ENCODE peak calls at places on chromosomes 5 and 9, in nine cellular contexts. C is lung microvascular endothelial cell, I is left ventricle myocardium superior, B is EH, W is brain microvascular endothelial cell, H is ELR, U is NCI-H1092, O is activated T-cell treated with anti-CD3 and anti-CD28 coated beads for 24 hours, L is HTR-8/SVneo. S is an unnamed sample.

GRCh38 chr9:12968093-12968492 is 193.3 kb downstream of the LURAP1L start:
- DNase-seq in I (no peak), L (no peak), W (peak; percentile 28), B (no peak), H (no peak), U (no peak), O (no peak), C (no peak), S (no peak)

GRCh38 chr9:87447547-87448432 is 49.9 kb upstream of the DAPK1 start:
- DNase-seq in W (no peak), L (no peak), I (no peak), U (peak; percentile 68), O (no peak), H (no peak), C (no peak), B (no peak), S (no peak)

GRCh38 chr9:107213561-107214028 is 69.5 kb upstream of the RAD23B start:
- DNase-seq in L (peak; percentile 81), U (no peak), O (peak; percentile 19), I (no peak), B (peak; percentile 98), C (peak; percentile 31), W (peak; percentile 94), H (peak; percentile 95), S (peak; percentile 99)

GRCh38 chr9:88087906-88088305 is 50.4 kb downstream of the SPATA31C2 start:
- DNase-seq in I (no peak), W (no peak), H (no peak), U (no peak), L (no peak), C (no peak), B (no peak), O (no peak), S (no peak)

GRCh38 chr5:77129386-77129785 is 42.3 kb upstream of the ZBED3 start:
- DNase-seq in H (peak; percentile 62), L (peak; percentile 41), W (peak; percentile 39), U (no peak), C (peak; percentile 71), O (no peak), I (no peak), B (peak; percentile 54), S (peak; percentile 25)

GRCh38 chr5:157328277-157328912 is 62.5 kb downstream of the CYFIP2 start:
- DNase-seq in L (peak; percentile 88), I (peak; percentile 68), U (peak; percentile 32), H (peak; percentile 86), O (peak; percentile 51), C (peak; percentile 86), B (peak; percentile 84), W (peak; percentile 80), S (peak; percentile 83)

GRCh38 chr9:79896390-79896789 is 324.6 kb downstream of the TLE4 start:
- DNase-seq in I (no peak), L (peak; percentile 35), C (no peak), W (no peak), H (peak; percentile 45), U (no peak), B (peak; percentile 87), O (no peak), S (no peak)

GRCh38 chr9:111900934-111901612 is 4.5 kb downstream of the UGCG start:
- DNase-seq in I (no peak), W (no peak), O (no peak), L (no peak), U (no peak), B (peak; percentile 15), C (no peak), H (no peak), S (no peak)